ENCODE peak calls at places on chromosomes 3 and 15, in four cellular contexts. One of them, this sample, is unnamed. For H3K9me3, the result is how much of the 10 kb centered on the place peaks cover.

GRCh38 chr3:184553385-184553784 is 8.2 kb upstream of the EPHB3 start:
- DNase-seq in K562: no peak
- DNase-seq in H1: no peak
- DNase-seq in HepG2: no peak
- DNase-seq in this sample: no peak

GRCh38 chr15:82663186-82663600 is 16.0 kb upstream of the CPEB1 start:
- DNase-seq in HepG2: peak
- DNase-seq in K562: peak
- DNase-seq in H1: no peak
- DNase-seq in this sample: no peak

GRCh38 chr3:112984485-112984884 is 6.3 kb upstream of the GTPBP8 start:
- DNase-seq in HepG2: peak
- DNase-seq in H1: no peak
- DNase-seq in K562: no peak
- DNase-seq in this sample: no peak

GRCh38 chr15:69723404-69724097 is 270.9 kb downstream of the RPLP1 start:
- DNase-seq in HepG2: no peak
- DNase-seq in K562: no peak
- DNase-seq in H1: no peak
- DNase-seq in this sample: no peak

GRCh38 chr3:31880020-31880419 is 101.0 kb downstream of the OSBPL10 start:
- DNase-seq in K562: no peak
- DNase-seq in H1: no peak
- DNase-seq in HepG2: peak
- DNase-seq in this sample: no peak

GRCh38 chr3:27590437-27591320 is 106.5 kb upstream of the SLC4A7 start:
- DNase-seq in HepG2: no peak
- DNase-seq in K562: no peak
- DNase-seq in H1: no peak
- DNase-seq in this sample: no peak

GRCh38 chr3:43178891-43179366 is 73.0 kb upstream of the POMGNT2 start:
- DNase-seq in K562: no peak
- DNase-seq in H1: no peak
- DNase-seq in HepG2: peak
- DNase-seq in this sample: no peak

GRCh38 chr3:38649500-38650247 is at the start of gene SCN5A:
- DNase-seq in H1: no peak
- DNase-seq in K562: peak
- DNase-seq in HepG2: no peak
- DNase-seq in this sample: no peak

GRCh38 chr3:105553851-105554250 is 187.1 kb downstream of the ALCAM start:
- DNase-seq in H1: no peak
- DNase-seq in HepG2: no peak
- DNase-seq in K562: no peak
- DNase-seq in this sample: no peak

GRCh38 chr3:10883478-10884234 is 67.6 kb downstream of the SLC6A11 start:
- DNase-seq in HepG2: peak
- DNase-seq in K562: peak
- DNase-seq in H1: no peak
- DNase-seq in this sample: no peak

GRCh38 chr3:73432021-73432722 is 192.6 kb downstream of the PDZRN3 start:
- DNase-seq in H1: no peak
- DNase-seq in K562: peak
- DNase-seq in HepG2: peak
- DNase-seq in this sample: no peak

GRCh38 chr15:43977072-43977884 is 150.5 kb downstream of the WDR76 start:
- DNase-seq in H1: no peak
- DNase-seq in K562: no peak
- DNase-seq in HepG2: peak
- DNase-seq in this sample: peak

GRCh38 chr3:20043398-20043797 is 3.2 kb downstream of the KAT2B start:
- DNase-seq in H1: no peak
- DNase-seq in HepG2: no peak
- DNase-seq in K562: no peak
- DNase-seq in this sample: no peak

GRCh38 chr3:72155391-72156064 is 370.6 kb upstream of the PROK2 start:
- DNase-seq in HepG2: peak
- DNase-seq in H1: no peak
- DNase-seq in K562: peak
- DNase-seq in this sample: no peak

GRCh38 chr15:31340591-31340990 is 14.0 kb downstream of the KLF13 start:
- DNase-seq in H1: no peak
- DNase-seq in HepG2: no peak
- DNase-seq in K562: no peak
- DNase-seq in this sample: no peak

GRCh38 chr3:127857270-127857801 is 35.0 kb upstream of the MGLL start:
- DNase-seq in K562: no peak
- DNase-seq in HepG2: no peak
- DNase-seq in H1: no peak
- DNase-seq in this sample: no peak

GRCh38 chr3:15071699-15072098 is 6.6 kb upstream of the MRPS25 start:
- DNase-seq in H1: no peak
- DNase-seq in K562: no peak
- DNase-seq in HepG2: no peak
- DNase-seq in this sample: no peak

GRCh38 chr3:46667657-46668056 is 25.8 kb downstream of the ALS2CL start:
- DNase-seq in HepG2: no peak
- DNase-seq in H1: no peak
- DNase-seq in K562: no peak
- DNase-seq in this sample: no peak

GRCh38 chr15:93072440-93073394 is 16.3 kb downstream of the RGMA start:
- DNase-seq in HepG2: peak
- DNase-seq in K562: peak
- DNase-seq in H1: no peak
- DNase-seq in this sample: no peak

GRCh38 chr15:97992831-97993230 is 32.3 kb downstream of the ARRDC4 start:
- DNase-seq in K562: no peak
- DNase-seq in HepG2: no peak
- DNase-seq in H1: no peak
- DNase-seq in this sample: no peak

GRCh38 chr15:48976444-48977088 is 12.8 kb upstream of the SHC4 start:
- DNase-seq in H1: no peak
- DNase-seq in HepG2: peak
- DNase-seq in K562: no peak
- DNase-seq in this sample: no peak

GRCh38 chr3:58521002-58521670 is 15.9 kb downstream of the ACOX2 start:
- DNase-seq in H1: no peak
- DNase-seq in HepG2: peak
- DNase-seq in K562: peak
- DNase-seq in this sample: no peak

GRCh38 chr3:58535531-58536500 is 1.2 kb downstream of the ACOX2 start:
- DNase-seq in H1: no peak
- DNase-seq in K562: no peak
- DNase-seq in HepG2: peak
- DNase-seq in this sample: no peak

GRCh38 chr15:68526269-68526668 is 52.5 kb upstream of the CORO2B start:
- DNase-seq in K562: no peak
- DNase-seq in H1: no peak
- DNase-seq in HepG2: no peak
- DNase-seq in this sample: no peak

GRCh38 chr15:42036991-42037390 is 16.1 kb upstream of the PLA2G4E start:
- DNase-seq in H1: no peak
- DNase-seq in HepG2: no peak
- DNase-seq in K562: no peak
- DNase-seq in this sample: no peak

GRCh38 chr15:60591491-60592385 is 112.8 kb upstream of the ICE2 start:
- DNase-seq in K562: no peak
- DNase-seq in H1: no peak
- DNase-seq in HepG2: no peak
- DNase-seq in this sample: no peak

GRCh38 chr3:14391033-14391432 is 11.4 kb upstream of the SLC6A6 start:
- DNase-seq in HepG2: peak
- DNase-seq in K562: no peak
- DNase-seq in H1: no peak
- DNase-seq in this sample: no peak

GRCh38 chr3:140363801-140364200 is 314.1 kb upstream of the TRIM42 start:
- DNase-seq in K562: no peak
- DNase-seq in HepG2: no peak
- DNase-seq in H1: no peak
- DNase-seq in this sample: no peak

GRCh38 chr15:79919090-79919748 is 22.4 kb upstream of the MTHFS start:
- DNase-seq in HepG2: no peak
- DNase-seq in K562: no peak
- DNase-seq in H1: no peak
- DNase-seq in this sample: no peak
- H3K9me3 ChIP-seq in HepG2: under half
- H3K9me3 ChIP-seq in K562: under half
- H3K9me3 ChIP-seq in H1: under half
- H3K9me3 ChIP-seq in this sample: half or more

GRCh38 chr3:156469456-156469855 is 85.5 kb downstream of the SSR3 start:
- DNase-seq in K562: no peak
- DNase-seq in HepG2: no peak
- DNase-seq in H1: no peak
- DNase-seq in this sample: no peak
- TF ChIP-seq CBX5 in K562: no peak
- TF ChIP-seq CBX5 in HepG2: no peak
- TF ChIP-seq CBX5 in H1: no peak
- TF ChIP-seq CBX5 in this sample: no peak

GRCh38 chr15:25172691-25173090 is 217.9 kb downstream of the SNRPN start:
- DNase-seq in K562: no peak
- DNase-seq in H1: no peak
- DNase-seq in HepG2: no peak
- DNase-seq in this sample: no peak
- H3K9me3 ChIP-seq in K562: under half
- H3K9me3 ChIP-seq in H1: half or more
- H3K9me3 ChIP-seq in HepG2: half or more
- H3K9me3 ChIP-seq in this sample: under half

GRCh38 chr15:52678468-52679231 is 538 bp downstream of the ATOSA start:
- DNase-seq in H1: peak
- DNase-seq in HepG2: peak
- DNase-seq in K562: peak
- DNase-seq in this sample: no peak
- TF ChIP-seq CBX5 in H1: no peak
- TF ChIP-seq CBX5 in HepG2: no peak
- TF ChIP-seq CBX5 in K562: no peak
- TF ChIP-seq CBX5 in this sample: no peak